ENCODE peak calls at places on chromosomes 6 and 20, in four cellular contexts. P is cardiac fibroblast, Y is psoas muscle, E is astrocyte. Q is an unnamed sample.

GRCh38 chr6:28501259-28501658 is 14.3 kb downstream of the GPX6 start:
- DNase-seq in Y (no peak), E (no peak), P (no peak), Q (no peak)

GRCh38 chr6:8492536-8493125 is 57.3 kb upstream of the SLC35B3 start:
- DNase-seq in Y (no peak), P (no peak), E (peak; percentile 32), Q (no peak)

GRCh38 chr20:40008177-40008576 is 680.9 kb downstream of the MAFB start:
- DNase-seq in Y (no peak), E (no peak), P (peak; percentile 3), Q (peak; percentile 28)

GRCh38 chr20:13139459-13140150 is 81.5 kb upstream of the ISM1 start:
- DNase-seq in Y (no peak), P (peak; percentile 3), E (peak; percentile 19), Q (peak; percentile 2)

GRCh38 chr20:4873396-4873795 is 127.9 kb downstream of the SLC23A2 start:
- DNase-seq in P (no peak), E (no peak), Y (no peak), Q (no peak)

GRCh38 chr6:70118670-70119069 is 184.2 kb downstream of the COL9A1 start:
- DNase-seq in E (no peak), Y (no peak), P (no peak), Q (no peak)

GRCh38 chr6:139852484-139853140 is 478.2 kb upstream of the CITED2 start:
- DNase-seq in E (peak; percentile 84), Y (no peak), P (peak; percentile 75), Q (peak; percentile 51)

GRCh38 chr6:75176076-75176582 is 29.7 kb downstream of the COL12A1 start:
- DNase-seq in P (no peak), Y (no peak), E (no peak), Q (no peak)

GRCh38 chr6:42182101-42182500 is 8.9 kb downstream of the GUCA1A start:
- DNase-seq in Y (no peak), P (no peak), E (no peak), Q (no peak)

GRCh38 chr20:48751871-48752270 is 75.9 kb downstream of the PREX1 start:
- DNase-seq in P (no peak), E (no peak), Y (no peak), Q (no peak)

GRCh38 chr20:21272679-21273078 is 30.5 kb upstream of the XRN2 start:
- DNase-seq in P (no peak), Y (no peak), E (no peak), Q (no peak)

GRCh38 chr20:688809-689208 is 13.2 kb upstream of the SCRT2 start:
- DNase-seq in Y (no peak), P (no peak), E (no peak), Q (peak; percentile 13)

GRCh38 chr6:104855507-104855906 is 4.2 kb downstream of the HACE1 start:
- DNase-seq in Y (no peak), E (peak; percentile 27), P (peak; percentile 54), Q (peak; percentile 23)

GRCh38 chr6:162491637-162492036 is 235.9 kb downstream of the PRKN start:
- DNase-seq in Y (no peak), E (no peak), P (no peak), Q (no peak)

GRCh38 chr6:31829633-31830492 is 2.3 kb downstream of the HSPA1B start:
- DNase-seq in E (no peak), Y (no peak), P (peak; percentile 72), Q (peak; percentile 65)

GRCh38 chr6:36536873-36537547 is 10.3 kb downstream of the STK38 start:
- DNase-seq in P (no peak), E (no peak), Y (no peak), Q (no peak)

GRCh38 chr6:36544228-36544627 is 3.1 kb downstream of the STK38 start:
- DNase-seq in E (no peak), P (peak; percentile 47), Y (no peak), Q (no peak)

GRCh38 chr6:36542041-36542440 is 5.2 kb downstream of the STK38 start:
- DNase-seq in P (no peak), Y (no peak), E (no peak), Q (no peak)

GRCh38 chr6:36539814-36540568 is 7.3 kb downstream of the STK38 start:
- DNase-seq in P (no peak), E (no peak), Y (no peak), Q (no peak)
- H3K4me3 ChIP-seq in P (no peak overlapping the region), E (no peak overlapping the region), Y (no peak overlapping the region), Q (no peak overlapping the region)

GRCh38 chr6:33414592-33415271 is 3.2 kb downstream of the CUTA start:
- DNase-seq in E (no peak), P (no peak), Y (no peak), Q (no peak)
- TF ChIP-seq CTCF in E (peak; percentile 21), P (peak; percentile 56), Y (no peak), Q (peak; percentile 45)

GRCh38 chr20:52267418-52267817 is 75.8 kb upstream of the ZFP64 start:
- DNase-seq in E (no peak), Y (no peak), P (no peak), Q (no peak)
- H3K4me3 ChIP-seq in E (no peak overlapping the region), Y (no peak overlapping the region), P (no peak overlapping the region), Q (no peak overlapping the region)

DNA sequence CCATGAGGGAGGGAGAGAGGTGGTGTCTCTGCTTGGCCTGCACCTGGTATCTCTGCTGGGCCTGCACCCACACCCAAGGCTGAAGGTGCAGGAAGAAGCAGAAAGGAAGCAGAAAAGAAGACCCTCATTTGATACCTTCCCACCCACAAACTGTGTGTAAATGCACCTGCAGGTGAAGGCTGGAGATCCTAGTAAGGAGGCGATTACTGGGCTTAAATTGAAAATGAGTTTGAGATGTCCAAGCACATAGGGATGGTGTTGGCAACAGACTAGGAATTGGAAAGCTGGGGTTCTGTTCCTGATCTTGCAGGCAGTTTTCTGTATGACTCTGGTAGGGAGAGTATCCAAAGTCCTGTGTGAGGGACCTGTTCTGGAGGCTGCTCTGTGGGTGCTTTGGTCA is 74.7 kb downstream of the LYRM2 start:
- DNase-seq in Y (no peak), E (no peak), P (no peak), Q (no peak)
- TF ChIP-seq CTCF in Y (no peak), E (no peak), P (no peak), Q (no peak)

GRCh38 chr20:3071266-3071609 is 182 bp upstream of the OXT start:
- DNase-seq in P (no peak), Y (no peak), E (no peak), Q (no peak)
- H3K4me3 ChIP-seq in P (no peak overlapping the region), Y (peak overlapping the region; percentile 62), E (no peak overlapping the region), Q (no peak overlapping the region)